ENCODE peak calls at places on chromosomes 12 and 14, in five cellular contexts. Y is naive thymus-derived CD4-positive, alpha-beta T cell; H is kidney; C is BE2C; V is CD8-positive, alpha-beta T cell. D is an unnamed sample.

GRCh38 chr12:19783547-19784444 is 344.5 kb downstream of the AEBP2 start:
- DNase-seq in Y (no peak), H (peak; percentile 67), C (no peak), V (no peak), D (no peak)

GRCh38 chr12:56947633-56948535 is 9.5 kb downstream of the RDH16 start:
- DNase-seq in Y (no peak), H (no peak), C (no peak), V (no peak), D (no peak)

GRCh38 chr14:78455896-78456435 is 285.8 kb downstream of the NRXN3 start:
- DNase-seq in Y (no peak), H (no peak), C (no peak), V (no peak), D (no peak)

GRCh38 chr12:56151672-56152131 is 685 bp upstream of the MYL6B start:
- DNase-seq in Y (peak; percentile 67), H (peak; percentile 82), C (peak; percentile 65), V (peak; percentile 33), D (peak; percentile 31)

GRCh38 chr14:96092936-96093335 is 53.8 kb downstream of the C14orf132 start:
- DNase-seq in Y (no peak), H (no peak), C (no peak), V (no peak), D (no peak)

GRCh38 chr14:102697125-102697900 is 79.9 kb upstream of the TRAF3 start:
- DNase-seq in Y (no peak), H (no peak), C (no peak), V (no peak), D (no peak)

GRCh38 chr14:101083564-101084435 is 180.3 kb upstream of the RTL1 start:
- DNase-seq in Y (no peak), H (no peak), C (peak; percentile 68), V (no peak), D (no peak)

GRCh38 chr12:102371177-102371576 is 109.2 kb downstream of the IGF1 start:
- DNase-seq in Y (no peak), H (no peak), C (no peak), V (no peak), D (no peak)

GRCh38 chr12:114687269-114687605 is 3.3 kb upstream of the TBX3 start:
- DNase-seq in Y (no peak), H (no peak), C (no peak), V (no peak), D (no peak)
- H3K4me3 ChIP-seq in Y (no peak overlapping the region), H (no peak overlapping the region), C (no peak overlapping the region), V (no peak overlapping the region), D (no peak overlapping the region)

GRCh38 chr12:67759829-67760228 is 111.3 kb downstream of the DYRK2 start:
- DNase-seq in Y (no peak), H (no peak), C (no peak), V (no peak), D (no peak)

GRCh38 chr12:67758119-67758873 is 109.8 kb downstream of the DYRK2 start:
- DNase-seq in Y (no peak), H (no peak), C (no peak), V (no peak), D (no peak)

GRCh38 chr12:67764055-67764454 is 115.5 kb downstream of the DYRK2 start:
- DNase-seq in Y (no peak), H (no peak), C (no peak), V (no peak), D (no peak)

GRCh38 chr12:67764946-67765619 is 116.5 kb downstream of the DYRK2 start:
- DNase-seq in Y (no peak), H (no peak), C (no peak), V (no peak), D (no peak)

DNA sequence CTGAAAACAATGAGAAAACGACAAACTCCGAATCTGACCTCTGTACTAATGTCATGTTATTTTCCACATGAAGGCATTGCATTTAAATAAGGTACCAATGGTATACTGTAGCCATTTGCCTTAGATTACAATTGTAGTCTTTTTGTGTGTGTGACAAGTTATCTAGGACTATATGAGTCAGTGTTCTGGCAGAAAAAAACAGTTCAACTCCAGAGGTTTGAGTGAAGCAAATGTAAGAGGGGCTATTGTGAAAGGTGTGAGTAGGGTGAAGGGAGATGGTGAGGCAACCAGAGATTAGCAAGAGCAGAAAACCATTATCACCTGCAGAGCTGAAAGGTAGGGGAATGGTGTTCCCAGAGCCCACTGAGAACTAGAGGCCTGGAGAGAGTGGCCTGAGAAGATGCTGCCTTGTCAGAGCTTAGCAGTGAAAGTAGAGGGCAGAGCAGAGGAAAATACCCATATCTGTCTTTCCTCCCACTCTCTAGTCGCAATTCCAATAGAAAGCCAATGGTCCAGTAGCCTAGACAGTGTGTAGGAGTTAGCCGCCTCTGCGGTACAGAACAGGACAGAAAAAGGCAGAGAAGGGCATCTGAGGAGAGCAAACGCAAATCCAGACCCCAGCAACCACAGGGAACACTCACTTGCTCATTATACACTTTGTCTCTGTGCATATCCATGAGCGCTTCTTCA is 112.2 kb downstream of the DYRK2 start:
- DNase-seq in Y (no peak), H (no peak), C (no peak), V (no peak), D (no peak)
- H3K4me1 ChIP-seq in Y (no peaks in the 10 kb centered on the region), H (no peaks in the 10 kb centered on the region), C (no peaks in the 10 kb centered on the region), V (no peaks in the 10 kb centered on the region), D (no peaks in the 10 kb centered on the region)

DNA sequence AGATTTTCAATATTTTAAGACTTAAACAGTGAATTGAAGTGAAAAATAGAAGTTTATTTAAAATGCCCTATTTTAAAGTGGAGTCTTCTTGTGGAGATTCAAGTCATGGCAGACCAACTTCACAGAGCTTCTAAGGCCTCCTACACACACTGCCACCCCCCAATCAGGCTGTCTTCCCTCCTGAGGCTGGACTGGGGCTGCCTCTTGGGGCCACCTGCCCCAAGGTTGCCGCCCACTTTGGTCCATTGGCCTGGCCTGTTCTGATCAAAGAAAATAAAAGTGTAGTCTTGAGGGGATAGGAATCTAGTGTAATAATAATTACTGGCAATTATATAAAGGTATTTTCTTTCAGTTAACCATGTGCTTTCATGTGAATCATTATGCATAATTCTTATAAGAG is 1.3 kb downstream of the GOLT1B start:
- DNase-seq in Y (no peak), H (no peak), C (no peak), V (no peak), D (no peak)
- H3K4me3 ChIP-seq in Y (peak overlapping the region; percentile 68), H (peak overlapping the region; percentile 86), C (peak overlapping the region; percentile 90), V (no peak overlapping the region), D (peak overlapping the region; percentile 86)

DNA sequence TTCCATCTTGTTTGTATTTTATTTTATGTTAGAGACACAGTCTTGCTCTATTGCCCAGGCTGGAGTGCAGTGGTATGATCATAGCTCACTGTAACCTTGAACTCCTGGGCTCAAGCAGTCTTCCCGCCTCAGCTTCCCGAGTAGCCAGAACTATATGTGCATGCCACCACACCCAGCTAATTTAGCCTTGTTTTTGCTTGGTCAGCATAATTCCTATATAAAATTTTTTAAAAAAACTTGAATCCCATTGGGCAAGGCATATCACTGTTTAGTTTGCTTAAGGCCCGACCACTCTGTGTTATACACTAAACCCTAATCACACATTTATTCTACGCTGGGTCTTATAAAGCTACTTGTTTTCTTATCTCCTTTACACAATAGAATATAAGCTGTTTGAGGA is 266.4 kb downstream of the AKAP6 start:
- DNase-seq in Y (no peak), H (no peak), C (no peak), V (no peak), D (no peak)
- H3K4me1 ChIP-seq in Y (no peaks in the 10 kb centered on the region), H (no peaks in the 10 kb centered on the region), C (peaks cover 3% of the 10 kb centered on the region), V (no peaks in the 10 kb centered on the region), D (peaks cover 6% of the 10 kb centered on the region)

GRCh38 chr14:71206766-71207371 is 299.6 kb downstream of the PCNX1 start:
- DNase-seq in Y (no peak), H (no peak), C (peak; percentile 81), V (no peak), D (no peak)

GRCh38 chr14:71206123-71206522 is 298.9 kb downstream of the PCNX1 start:
- DNase-seq in Y (no peak), H (no peak), C (no peak), V (no peak), D (no peak)

GRCh38 chr14:71204231-71204630 is 297.0 kb downstream of the PCNX1 start:
- DNase-seq in Y (no peak), H (no peak), C (no peak), V (no peak), D (no peak)

GRCh38 chr14:71203306-71203705 is 296.0 kb downstream of the PCNX1 start:
- DNase-seq in Y (no peak), H (no peak), C (no peak), V (no peak), D (no peak)

GRCh38 chr14:71202881-71203280 is 295.6 kb downstream of the PCNX1 start:
- DNase-seq in Y (no peak), H (no peak), C (no peak), V (no peak), D (no peak)
- H3K4me3 ChIP-seq in Y (no peak overlapping the region), H (no peak overlapping the region), C (no peak overlapping the region), V (no peak overlapping the region), D (no peak overlapping the region)

D was measured in SJCRH30.